ENCODE peak calls at places on chromosomes 5 and 9, in eight cellular contexts. One of them, this sample, is unnamed.

GRCh38 chr5:140011297-140011802 is 31.7 kb downstream of the NRG2 start:
- DNase-seq in neural crest cell: no peak
- DNase-seq in sigmoid colon: no peak
- DNase-seq in body of pancreas: peak; percentile 19
- DNase-seq in uterus: no peak
- DNase-seq in natural killer cell: no peak
- DNase-seq in fibroblast of the aortic adventitia: peak; percentile 15
- DNase-seq in tibial nerve: no peak
- DNase-seq in this sample: peak; percentile 25

GRCh38 chr9:129235931-129236331 is 57.9 kb upstream of the IER5L start:
- DNase-seq in fibroblast of the aortic adventitia: no peak
- DNase-seq in neural crest cell: no peak
- DNase-seq in natural killer cell: no peak
- DNase-seq in body of pancreas: no peak
- DNase-seq in sigmoid colon: no peak
- DNase-seq in tibial nerve: no peak
- DNase-seq in uterus: no peak
- DNase-seq in this sample: no peak

GRCh38 chr9:110443878-110444245 is 106.2 kb upstream of the TXNDC8 start:
- DNase-seq in neural crest cell: no peak
- DNase-seq in fibroblast of the aortic adventitia: no peak
- DNase-seq in tibial nerve: no peak
- DNase-seq in sigmoid colon: no peak
- DNase-seq in natural killer cell: no peak
- DNase-seq in body of pancreas: no peak
- DNase-seq in uterus: no peak
- DNase-seq in this sample: no peak

GRCh38 chr9:86042226-86042625 is 57.1 kb downstream of the GOLM1 start:
- DNase-seq in natural killer cell: no peak
- DNase-seq in neural crest cell: no peak
- DNase-seq in body of pancreas: no peak
- DNase-seq in uterus: no peak
- DNase-seq in sigmoid colon: no peak
- DNase-seq in fibroblast of the aortic adventitia: no peak
- DNase-seq in tibial nerve: no peak
- DNase-seq in this sample: no peak

GRCh38 chr5:54821445-54822330 is 163.7 kb downstream of the ESM1 start:
- DNase-seq in neural crest cell: no peak
- DNase-seq in uterus: no peak
- DNase-seq in sigmoid colon: no peak
- DNase-seq in body of pancreas: no peak
- DNase-seq in natural killer cell: no peak
- DNase-seq in fibroblast of the aortic adventitia: no peak
- DNase-seq in tibial nerve: no peak
- DNase-seq in this sample: no peak

GRCh38 chr5:142024771-142025304 is 12.0 kb upstream of the GNPDA1 start:
- DNase-seq in tibial nerve: peak; percentile 70
- DNase-seq in body of pancreas: peak; percentile 85
- DNase-seq in natural killer cell: peak; percentile 70
- DNase-seq in uterus: peak; percentile 78
- DNase-seq in sigmoid colon: peak; percentile 94
- DNase-seq in fibroblast of the aortic adventitia: peak; percentile 76
- DNase-seq in neural crest cell: peak; percentile 70
- DNase-seq in this sample: peak; percentile 85

GRCh38 chr9:96383165-96383939 is at the start of gene SLC35D2:
- DNase-seq in fibroblast of the aortic adventitia: peak; percentile 53
- DNase-seq in neural crest cell: peak; percentile 42
- DNase-seq in tibial nerve: peak; percentile 31
- DNase-seq in sigmoid colon: peak; percentile 75
- DNase-seq in uterus: peak; percentile 47
- DNase-seq in natural killer cell: peak; percentile 18
- DNase-seq in body of pancreas: peak; percentile 80
- DNase-seq in this sample: peak; percentile 76

GRCh38 chr9:133461975-133462374 is 2.2 kb downstream of the CACFD1 start:
- DNase-seq in sigmoid colon: no peak
- DNase-seq in fibroblast of the aortic adventitia: no peak
- DNase-seq in tibial nerve: no peak
- DNase-seq in neural crest cell: no peak
- DNase-seq in uterus: no peak
- DNase-seq in body of pancreas: peak; percentile 38
- DNase-seq in natural killer cell: no peak
- DNase-seq in this sample: no peak

GRCh38 chr5:55356896-55357295 is 49.1 kb downstream of the MTREX start:
- DNase-seq in fibroblast of the aortic adventitia: no peak
- DNase-seq in uterus: no peak
- DNase-seq in natural killer cell: no peak
- DNase-seq in neural crest cell: no peak
- DNase-seq in tibial nerve: no peak
- DNase-seq in sigmoid colon: no peak
- DNase-seq in body of pancreas: no peak
- DNase-seq in this sample: no peak

GRCh38 chr5:178078197-178078995 is 34.9 kb upstream of the N4BP3 start:
- DNase-seq in body of pancreas: no peak
- DNase-seq in neural crest cell: no peak
- DNase-seq in uterus: no peak
- DNase-seq in natural killer cell: no peak
- DNase-seq in fibroblast of the aortic adventitia: peak; percentile 50
- DNase-seq in sigmoid colon: no peak
- DNase-seq in tibial nerve: no peak
- DNase-seq in this sample: no peak

GRCh38 chr5:150106669-150107068 is 20.3 kb upstream of the CSF1R start:
- DNase-seq in neural crest cell: no peak
- DNase-seq in tibial nerve: no peak
- DNase-seq in uterus: no peak
- DNase-seq in sigmoid colon: no peak
- DNase-seq in natural killer cell: no peak
- DNase-seq in body of pancreas: no peak
- DNase-seq in fibroblast of the aortic adventitia: no peak
- DNase-seq in this sample: no peak

GRCh38 chr9:95028855-95029219 is 288.7 kb downstream of the FANCC start:
- DNase-seq in fibroblast of the aortic adventitia: no peak
- DNase-seq in tibial nerve: peak; percentile 1
- DNase-seq in neural crest cell: no peak
- DNase-seq in uterus: no peak
- DNase-seq in natural killer cell: no peak
- DNase-seq in sigmoid colon: no peak
- DNase-seq in body of pancreas: peak; percentile 66
- DNase-seq in this sample: no peak

GRCh38 chr5:181028032-181028819 is 11.8 kb upstream of the BTNL9 start:
- DNase-seq in natural killer cell: no peak
- DNase-seq in uterus: no peak
- DNase-seq in neural crest cell: no peak
- DNase-seq in fibroblast of the aortic adventitia: no peak
- DNase-seq in sigmoid colon: no peak
- DNase-seq in body of pancreas: peak; percentile 74
- DNase-seq in tibial nerve: no peak
- DNase-seq in this sample: no peak

GRCh38 chr9:34810187-34810524 is 100.2 kb upstream of the CCL21 start:
- DNase-seq in sigmoid colon: no peak
- DNase-seq in uterus: no peak
- DNase-seq in natural killer cell: no peak
- DNase-seq in body of pancreas: no peak
- DNase-seq in neural crest cell: no peak
- DNase-seq in fibroblast of the aortic adventitia: no peak
- DNase-seq in tibial nerve: no peak
- DNase-seq in this sample: no peak

DNA sequence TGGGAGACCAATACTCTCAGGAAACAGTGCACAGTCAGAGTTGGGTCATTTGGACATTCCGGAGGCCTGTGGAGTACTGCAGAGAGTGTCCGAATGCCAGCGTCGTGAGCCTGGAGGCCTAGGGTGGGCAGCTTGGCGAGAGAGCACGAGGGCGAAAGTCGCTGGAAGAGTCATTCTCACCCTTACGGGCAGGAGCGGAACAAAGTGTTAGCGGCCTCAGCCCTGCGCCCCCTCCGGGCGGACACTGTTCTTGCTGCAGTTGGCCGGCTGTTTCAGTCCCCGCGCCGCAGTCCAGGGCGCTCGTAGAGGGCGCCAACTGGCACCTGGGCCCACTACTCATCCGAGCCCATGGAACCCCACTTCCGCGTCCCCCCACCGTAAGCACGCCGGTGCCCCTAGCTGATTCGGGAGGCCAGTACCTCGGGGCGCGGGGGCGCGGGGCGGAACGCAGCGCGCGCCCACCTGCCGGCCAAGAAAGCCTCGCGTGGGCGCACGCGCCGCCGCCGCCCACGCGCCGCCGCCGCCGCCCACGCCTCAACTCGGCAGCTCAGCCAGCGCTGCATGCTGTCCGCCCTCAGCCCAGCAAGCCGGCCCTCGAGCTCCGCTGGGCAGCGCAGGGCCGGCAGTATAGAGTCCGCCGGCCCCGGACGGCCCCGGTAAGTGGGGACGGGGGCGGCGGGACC is 99.7 kb upstream of the CCL21 start:
- DNase-seq in neural crest cell: peak; percentile 53
- DNase-seq in uterus: no peak
- DNase-seq in body of pancreas: peak; percentile 58
- DNase-seq in fibroblast of the aortic adventitia: peak; percentile 6
- DNase-seq in sigmoid colon: no peak
- DNase-seq in natural killer cell: no peak
- DNase-seq in tibial nerve: no peak
- DNase-seq in this sample: peak; percentile 22
- TF ChIP-seq CTCF in neural crest cell: peak; percentile 60
- TF ChIP-seq CTCF in uterus: no peak
- TF ChIP-seq CTCF in body of pancreas: peak; percentile 27
- TF ChIP-seq CTCF in fibroblast of the aortic adventitia: peak; percentile 30
- TF ChIP-seq CTCF in sigmoid colon: peak; percentile 12
- TF ChIP-seq CTCF in natural killer cell: no peak
- TF ChIP-seq CTCF in tibial nerve: no peak
- TF ChIP-seq CTCF in this sample: peak; percentile 26

GRCh38 chr5:77514457-77514856 is 22.3 kb upstream of the WDR41 start:
- DNase-seq in fibroblast of the aortic adventitia: no peak
- DNase-seq in sigmoid colon: no peak
- DNase-seq in neural crest cell: no peak
- DNase-seq in natural killer cell: no peak
- DNase-seq in body of pancreas: no peak
- DNase-seq in tibial nerve: no peak
- DNase-seq in uterus: no peak
- DNase-seq in this sample: no peak

GRCh38 chr5:77518304-77518703 is 26.2 kb upstream of the WDR41 start:
- DNase-seq in tibial nerve: no peak
- DNase-seq in uterus: no peak
- DNase-seq in sigmoid colon: no peak
- DNase-seq in natural killer cell: no peak
- DNase-seq in neural crest cell: no peak
- DNase-seq in body of pancreas: no peak
- DNase-seq in fibroblast of the aortic adventitia: peak; percentile 17
- DNase-seq in this sample: no peak
- TF ChIP-seq CTCF in tibial nerve: no peak
- TF ChIP-seq CTCF in uterus: no peak
- TF ChIP-seq CTCF in sigmoid colon: no peak
- TF ChIP-seq CTCF in natural killer cell: no peak
- TF ChIP-seq CTCF in neural crest cell: peak; percentile 61
- TF ChIP-seq CTCF in body of pancreas: peak; percentile 13
- TF ChIP-seq CTCF in fibroblast of the aortic adventitia: peak; percentile 20
- TF ChIP-seq CTCF in this sample: peak; percentile 4

DNA sequence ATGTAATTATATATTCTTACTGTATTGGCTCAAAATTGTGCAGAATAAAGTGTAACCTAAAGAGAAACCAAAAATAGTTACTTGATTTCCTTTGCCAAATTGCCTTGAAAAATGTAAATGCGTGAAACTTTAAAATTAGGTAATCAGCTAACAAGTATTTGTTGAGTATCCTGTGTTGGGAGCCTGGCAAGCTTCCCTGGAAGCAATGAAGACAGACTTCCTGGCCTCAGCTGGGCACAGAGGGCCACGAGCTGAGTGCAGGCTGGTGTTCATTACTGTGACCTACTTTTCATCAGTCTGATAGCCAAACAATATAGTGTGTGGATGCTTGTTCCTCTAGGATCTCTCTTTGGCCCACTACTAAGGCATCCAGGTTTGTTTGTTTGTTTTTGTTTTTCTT is 142.3 kb downstream of the CMYA5 start:
- DNase-seq in fibroblast of the aortic adventitia: no peak
- DNase-seq in body of pancreas: peak; percentile 19
- DNase-seq in tibial nerve: no peak
- DNase-seq in natural killer cell: no peak
- DNase-seq in uterus: no peak
- DNase-seq in neural crest cell: no peak
- DNase-seq in sigmoid colon: no peak
- DNase-seq in this sample: no peak
- TF ChIP-seq CTCF in fibroblast of the aortic adventitia: no peak
- TF ChIP-seq CTCF in body of pancreas: no peak
- TF ChIP-seq CTCF in tibial nerve: no peak
- TF ChIP-seq CTCF in natural killer cell: no peak
- TF ChIP-seq CTCF in uterus: no peak
- TF ChIP-seq CTCF in neural crest cell: no peak
- TF ChIP-seq CTCF in sigmoid colon: no peak
- TF ChIP-seq CTCF in this sample: no peak

DNA sequence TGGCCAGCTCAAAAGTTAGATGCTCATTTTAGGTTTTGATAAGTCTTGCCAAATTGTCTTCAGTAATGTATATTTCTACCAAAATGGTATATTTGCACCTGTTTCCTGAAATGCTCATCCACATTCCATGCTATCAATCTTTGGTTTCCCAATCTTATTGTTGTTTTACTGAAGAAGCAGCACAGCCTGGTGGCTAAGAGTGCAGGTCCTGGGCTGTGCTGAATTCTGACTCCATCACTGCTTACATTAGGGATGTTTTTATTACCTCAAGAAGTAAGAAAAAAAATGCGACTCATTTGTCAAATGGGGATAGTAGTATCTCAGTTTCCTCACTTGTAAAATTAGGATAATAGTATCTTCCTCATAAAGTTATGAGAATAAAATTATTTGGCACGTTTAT is 13.6 kb upstream of the S100Z start:
- DNase-seq in fibroblast of the aortic adventitia: no peak
- DNase-seq in natural killer cell: no peak
- DNase-seq in sigmoid colon: no peak
- DNase-seq in body of pancreas: no peak
- DNase-seq in uterus: no peak
- DNase-seq in tibial nerve: no peak
- DNase-seq in neural crest cell: no peak
- DNase-seq in this sample: no peak
- TF ChIP-seq CTCF in fibroblast of the aortic adventitia: peak; percentile 15
- TF ChIP-seq CTCF in natural killer cell: no peak
- TF ChIP-seq CTCF in sigmoid colon: no peak
- TF ChIP-seq CTCF in body of pancreas: no peak
- TF ChIP-seq CTCF in uterus: no peak
- TF ChIP-seq CTCF in tibial nerve: no peak
- TF ChIP-seq CTCF in neural crest cell: no peak
- TF ChIP-seq CTCF in this sample: no peak